ENCODE peak calls at places on chromosomes 16 and 17, in nine cellular contexts. One of them, this sample, is unnamed.

GRCh38 chr17:1905190-1905919 is 75.5 kb downstream of the RPA1 start:
- DNase-seq in hepatocyte: no peak
- DNase-seq in HCT116: no peak
- DNase-seq in thoracic aorta: no peak
- DNase-seq in left ventricle myocardium inferior: no peak
- DNase-seq in neural progenitor cell: peak; percentile 73
- DNase-seq in dorsolateral prefrontal cortex: peak; percentile 33
- DNase-seq in spleen: no peak
- DNase-seq in suprapubic skin: no peak
- DNase-seq in this sample: no peak

GRCh38 chr17:8711291-8711690 is 33.3 kb downstream of the CCDC42 start:
- DNase-seq in left ventricle myocardium inferior: no peak
- DNase-seq in hepatocyte: no peak
- DNase-seq in spleen: no peak
- DNase-seq in thoracic aorta: no peak
- DNase-seq in HCT116: no peak
- DNase-seq in dorsolateral prefrontal cortex: no peak
- DNase-seq in neural progenitor cell: peak; percentile 51
- DNase-seq in suprapubic skin: peak; percentile 28
- DNase-seq in this sample: no peak

GRCh38 chr16:1481906-1482835 is 6.6 kb downstream of the PTX4 start:
- DNase-seq in hepatocyte: no peak
- DNase-seq in thoracic aorta: no peak
- DNase-seq in dorsolateral prefrontal cortex: no peak
- DNase-seq in left ventricle myocardium inferior: no peak
- DNase-seq in spleen: peak; percentile 65
- DNase-seq in suprapubic skin: no peak
- DNase-seq in neural progenitor cell: no peak
- DNase-seq in HCT116: no peak
- DNase-seq in this sample: no peak

GRCh38 chr16:79367822-79368221 is 232.7 kb downstream of the MAF start:
- DNase-seq in HCT116: no peak
- DNase-seq in spleen: no peak
- DNase-seq in hepatocyte: no peak
- DNase-seq in suprapubic skin: no peak
- DNase-seq in dorsolateral prefrontal cortex: no peak
- DNase-seq in thoracic aorta: no peak
- DNase-seq in left ventricle myocardium inferior: no peak
- DNase-seq in neural progenitor cell: no peak
- DNase-seq in this sample: no peak

GRCh38 chr17:37694734-37695133 is 50.1 kb downstream of the HNF1B start:
- DNase-seq in HCT116: no peak
- DNase-seq in thoracic aorta: no peak
- DNase-seq in neural progenitor cell: no peak
- DNase-seq in dorsolateral prefrontal cortex: no peak
- DNase-seq in spleen: no peak
- DNase-seq in left ventricle myocardium inferior: no peak
- DNase-seq in suprapubic skin: no peak
- DNase-seq in hepatocyte: no peak
- DNase-seq in this sample: no peak

GRCh38 chr17:30454635-30455034 is 22.6 kb upstream of the GOSR1 start:
- DNase-seq in spleen: no peak
- DNase-seq in neural progenitor cell: no peak
- DNase-seq in left ventricle myocardium inferior: no peak
- DNase-seq in dorsolateral prefrontal cortex: no peak
- DNase-seq in thoracic aorta: no peak
- DNase-seq in HCT116: no peak
- DNase-seq in hepatocyte: no peak
- DNase-seq in suprapubic skin: no peak
- DNase-seq in this sample: no peak

GRCh38 chr16:85183564-85183963 is 71.3 kb upstream of the CIBAR2 start:
- DNase-seq in spleen: no peak
- DNase-seq in neural progenitor cell: no peak
- DNase-seq in hepatocyte: no peak
- DNase-seq in left ventricle myocardium inferior: no peak
- DNase-seq in HCT116: no peak
- DNase-seq in suprapubic skin: no peak
- DNase-seq in dorsolateral prefrontal cortex: no peak
- DNase-seq in thoracic aorta: no peak
- DNase-seq in this sample: no peak

GRCh38 chr16:84896847-84897246 is 77.1 kb downstream of the CRISPLD2 start:
- DNase-seq in suprapubic skin: no peak
- DNase-seq in HCT116: no peak
- DNase-seq in thoracic aorta: no peak
- DNase-seq in hepatocyte: no peak
- DNase-seq in dorsolateral prefrontal cortex: no peak
- DNase-seq in spleen: no peak
- DNase-seq in neural progenitor cell: no peak
- DNase-seq in left ventricle myocardium inferior: no peak
- DNase-seq in this sample: no peak

GRCh38 chr16:75621170-75621477 is 2.0 kb downstream of the ADAT1 start:
- DNase-seq in spleen: no peak
- DNase-seq in dorsolateral prefrontal cortex: no peak
- DNase-seq in left ventricle myocardium inferior: no peak
- DNase-seq in hepatocyte: peak; percentile 58
- DNase-seq in HCT116: no peak
- DNase-seq in thoracic aorta: no peak
- DNase-seq in neural progenitor cell: peak; percentile 52
- DNase-seq in suprapubic skin: no peak
- DNase-seq in this sample: no peak

GRCh38 chr16:56780646-56781045 is 50.7 kb downstream of the NUP93 start:
- DNase-seq in spleen: no peak
- DNase-seq in hepatocyte: no peak
- DNase-seq in suprapubic skin: no peak
- DNase-seq in HCT116: no peak
- DNase-seq in dorsolateral prefrontal cortex: no peak
- DNase-seq in neural progenitor cell: no peak
- DNase-seq in thoracic aorta: no peak
- DNase-seq in left ventricle myocardium inferior: no peak
- DNase-seq in this sample: no peak

GRCh38 chr16:66220766-66221165 is 145.7 kb upstream of the CDH5 start:
- DNase-seq in left ventricle myocardium inferior: no peak
- DNase-seq in neural progenitor cell: no peak
- DNase-seq in dorsolateral prefrontal cortex: no peak
- DNase-seq in HCT116: no peak
- DNase-seq in suprapubic skin: peak; percentile 61
- DNase-seq in hepatocyte: no peak
- DNase-seq in thoracic aorta: no peak
- DNase-seq in spleen: no peak
- DNase-seq in this sample: no peak

GRCh38 chr17:7208027-7208571 is 11.5 kb downstream of the DLG4 start:
- DNase-seq in thoracic aorta: no peak
- DNase-seq in spleen: no peak
- DNase-seq in suprapubic skin: no peak
- DNase-seq in left ventricle myocardium inferior: peak; percentile 14
- DNase-seq in dorsolateral prefrontal cortex: no peak
- DNase-seq in neural progenitor cell: peak; percentile 73
- DNase-seq in hepatocyte: no peak
- DNase-seq in HCT116: no peak
- DNase-seq in this sample: no peak

GRCh38 chr17:79619196-79619595 is 8.3 kb upstream of the RBFOX3 start:
- DNase-seq in dorsolateral prefrontal cortex: peak; percentile 2
- DNase-seq in spleen: peak; percentile 21
- DNase-seq in thoracic aorta: no peak
- DNase-seq in hepatocyte: no peak
- DNase-seq in HCT116: no peak
- DNase-seq in neural progenitor cell: no peak
- DNase-seq in left ventricle myocardium inferior: peak; percentile 7
- DNase-seq in suprapubic skin: no peak
- DNase-seq in this sample: no peak

GRCh38 chr16:78513838-78514237 is 414.4 kb downstream of the WWOX start:
- DNase-seq in hepatocyte: no peak
- DNase-seq in neural progenitor cell: no peak
- DNase-seq in spleen: no peak
- DNase-seq in HCT116: no peak
- DNase-seq in thoracic aorta: no peak
- DNase-seq in suprapubic skin: no peak
- DNase-seq in left ventricle myocardium inferior: no peak
- DNase-seq in dorsolateral prefrontal cortex: no peak
- DNase-seq in this sample: no peak

GRCh38 chr17:17506181-17506741 is 10.1 kb upstream of the RASD1 start:
- DNase-seq in hepatocyte: no peak
- DNase-seq in neural progenitor cell: no peak
- DNase-seq in HCT116: no peak
- DNase-seq in left ventricle myocardium inferior: peak; percentile 24
- DNase-seq in thoracic aorta: no peak
- DNase-seq in dorsolateral prefrontal cortex: no peak
- DNase-seq in spleen: no peak
- DNase-seq in suprapubic skin: no peak
- DNase-seq in this sample: no peak

GRCh38 chr17:55769625-55770000 is 18.8 kb downstream of the PCTP start:
- DNase-seq in suprapubic skin: no peak
- DNase-seq in hepatocyte: peak; percentile 21
- DNase-seq in HCT116: no peak
- DNase-seq in thoracic aorta: no peak
- DNase-seq in neural progenitor cell: no peak
- DNase-seq in spleen: no peak
- DNase-seq in dorsolateral prefrontal cortex: no peak
- DNase-seq in left ventricle myocardium inferior: no peak
- DNase-seq in this sample: peak; percentile 41

GRCh38 chr17:41519501-41520224 is 973 bp upstream of the KRT15 start:
- DNase-seq in thoracic aorta: no peak
- DNase-seq in HCT116: no peak
- DNase-seq in neural progenitor cell: no peak
- DNase-seq in spleen: no peak
- DNase-seq in dorsolateral prefrontal cortex: no peak
- DNase-seq in left ventricle myocardium inferior: no peak
- DNase-seq in suprapubic skin: no peak
- DNase-seq in hepatocyte: no peak
- DNase-seq in this sample: no peak

GRCh38 chr17:27526603-27527002 is 70.4 kb downstream of the KSR1 start:
- DNase-seq in thoracic aorta: no peak
- DNase-seq in suprapubic skin: no peak
- DNase-seq in dorsolateral prefrontal cortex: no peak
- DNase-seq in spleen: peak; percentile 86
- DNase-seq in hepatocyte: peak; percentile 67
- DNase-seq in neural progenitor cell: peak; percentile 44
- DNase-seq in left ventricle myocardium inferior: peak; percentile 41
- DNase-seq in HCT116: no peak
- DNase-seq in this sample: no peak

DNA sequence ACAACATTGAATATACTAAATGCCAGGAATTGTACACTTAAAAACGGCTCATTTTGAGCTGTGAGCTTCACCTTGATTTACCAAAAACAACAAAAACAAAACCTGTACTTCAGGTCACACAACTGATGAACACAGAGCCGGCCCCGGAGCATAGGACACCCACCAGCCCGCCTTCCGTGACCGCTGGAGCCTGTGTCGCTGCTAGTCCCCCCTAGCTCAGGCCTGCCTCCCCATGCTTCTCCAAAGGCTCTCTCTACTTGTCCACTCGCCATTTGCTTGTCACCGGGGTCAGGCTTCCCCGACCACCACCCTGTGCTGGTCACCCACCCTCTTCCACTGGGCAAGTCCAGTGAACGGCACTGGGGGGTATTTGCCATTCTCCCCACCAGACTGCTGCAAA is 113.8 kb upstream of the TNRC6C start:
- DNase-seq in thoracic aorta: no peak
- DNase-seq in spleen: peak; percentile 70
- DNase-seq in left ventricle myocardium inferior: peak; percentile 6
- DNase-seq in dorsolateral prefrontal cortex: no peak
- DNase-seq in suprapubic skin: no peak
- DNase-seq in hepatocyte: no peak
- DNase-seq in HCT116: no peak
- DNase-seq in neural progenitor cell: no peak
- DNase-seq in this sample: no peak
- H3K27ac ChIP-seq in thoracic aorta: no peak overlapping the region
- H3K27ac ChIP-seq in spleen: no peak overlapping the region
- H3K27ac ChIP-seq in left ventricle myocardium inferior: no peak overlapping the region
- H3K27ac ChIP-seq in dorsolateral prefrontal cortex: no peak overlapping the region
- H3K27ac ChIP-seq in suprapubic skin: no peak overlapping the region
- H3K27ac ChIP-seq in hepatocyte: no peak overlapping the region
- H3K27ac ChIP-seq in HCT116: no peak overlapping the region
- H3K27ac ChIP-seq in neural progenitor cell: no peak overlapping the region
- H3K27ac ChIP-seq in this sample: no peak overlapping the region

GRCh38 chr16:81401035-81401950 is 43.3 kb upstream of the CMIP start:
- DNase-seq in hepatocyte: no peak
- DNase-seq in dorsolateral prefrontal cortex: no peak
- DNase-seq in thoracic aorta: no peak
- DNase-seq in suprapubic skin: peak; percentile 79
- DNase-seq in left ventricle myocardium inferior: no peak
- DNase-seq in HCT116: peak; percentile 66
- DNase-seq in spleen: no peak
- DNase-seq in neural progenitor cell: no peak
- DNase-seq in this sample: peak; percentile 3
- H3K4me3 ChIP-seq in hepatocyte: no peak overlapping the region
- H3K4me3 ChIP-seq in dorsolateral prefrontal cortex: no peak overlapping the region
- H3K4me3 ChIP-seq in thoracic aorta: no peak overlapping the region
- H3K4me3 ChIP-seq in suprapubic skin: no peak overlapping the region
- H3K4me3 ChIP-seq in left ventricle myocardium inferior: no peak overlapping the region
- H3K4me3 ChIP-seq in HCT116: peak overlapping the region; percentile 50
- H3K4me3 ChIP-seq in spleen: no peak overlapping the region
- H3K4me3 ChIP-seq in neural progenitor cell: no peak overlapping the region
- H3K4me3 ChIP-seq in this sample: no peak overlapping the region

GRCh38 chr17:40486513-40487370 is 14.7 kb downstream of the TNS4 start:
- DNase-seq in HCT116: peak; percentile 37
- DNase-seq in spleen: no peak
- DNase-seq in hepatocyte: no peak
- DNase-seq in dorsolateral prefrontal cortex: no peak
- DNase-seq in thoracic aorta: no peak
- DNase-seq in neural progenitor cell: no peak
- DNase-seq in left ventricle myocardium inferior: no peak
- DNase-seq in suprapubic skin: no peak
- DNase-seq in this sample: peak; percentile 63
- H3K27ac ChIP-seq in HCT116: peak overlapping the region; percentile 49
- H3K27ac ChIP-seq in spleen: no peak overlapping the region
- H3K27ac ChIP-seq in hepatocyte: peak overlapping the region; percentile 73
- H3K27ac ChIP-seq in dorsolateral prefrontal cortex: no peak overlapping the region
- H3K27ac ChIP-seq in thoracic aorta: no peak overlapping the region
- H3K27ac ChIP-seq in neural progenitor cell: no peak overlapping the region
- H3K27ac ChIP-seq in left ventricle myocardium inferior: peak overlapping the region; percentile 30
- H3K27ac ChIP-seq in suprapubic skin: peak overlapping the region; percentile 91
- H3K27ac ChIP-seq in this sample: peak overlapping the region; percentile 100

GRCh38 chr16:86578056-86578455 is 293 bp upstream of the FOXL1 start:
- DNase-seq in neural progenitor cell: no peak
- DNase-seq in suprapubic skin: no peak
- DNase-seq in spleen: no peak
- DNase-seq in HCT116: no peak
- DNase-seq in left ventricle myocardium inferior: no peak
- DNase-seq in dorsolateral prefrontal cortex: no peak
- DNase-seq in thoracic aorta: no peak
- DNase-seq in hepatocyte: peak; percentile 48
- DNase-seq in this sample: peak; percentile 97

GRCh38 chr16:86580063-86580797 is 1.9 kb downstream of the FOXL1 start:
- DNase-seq in suprapubic skin: no peak
- DNase-seq in thoracic aorta: no peak
- DNase-seq in neural progenitor cell: no peak
- DNase-seq in hepatocyte: no peak
- DNase-seq in spleen: no peak
- DNase-seq in dorsolateral prefrontal cortex: no peak
- DNase-seq in left ventricle myocardium inferior: no peak
- DNase-seq in HCT116: no peak
- DNase-seq in this sample: no peak

GRCh38 chr16:86579268-86580062 is 1.1 kb downstream of the FOXL1 start:
- DNase-seq in HCT116: no peak
- DNase-seq in left ventricle myocardium inferior: no peak
- DNase-seq in neural progenitor cell: peak; percentile 53
- DNase-seq in thoracic aorta: no peak
- DNase-seq in hepatocyte: no peak
- DNase-seq in suprapubic skin: no peak
- DNase-seq in spleen: no peak
- DNase-seq in dorsolateral prefrontal cortex: no peak
- DNase-seq in this sample: no peak

GRCh38 chr16:86577314-86577971 is 906 bp upstream of the FOXL1 start:
- DNase-seq in spleen: no peak
- DNase-seq in left ventricle myocardium inferior: no peak
- DNase-seq in neural progenitor cell: no peak
- DNase-seq in HCT116: no peak
- DNase-seq in hepatocyte: peak; percentile 31
- DNase-seq in thoracic aorta: no peak
- DNase-seq in dorsolateral prefrontal cortex: no peak
- DNase-seq in suprapubic skin: no peak
- DNase-seq in this sample: peak; percentile 93

GRCh38 chr16:86578499-86579267 is at the start of gene FOXL1:
- DNase-seq in suprapubic skin: no peak
- DNase-seq in dorsolateral prefrontal cortex: no peak
- DNase-seq in hepatocyte: peak; percentile 51
- DNase-seq in left ventricle myocardium inferior: peak; percentile 57
- DNase-seq in neural progenitor cell: peak; percentile 58
- DNase-seq in HCT116: no peak
- DNase-seq in thoracic aorta: no peak
- DNase-seq in spleen: no peak
- DNase-seq in this sample: peak; percentile 56
- H3K4me3 ChIP-seq in suprapubic skin: peak within 1 kb of the TSS; percentile 24
- H3K4me3 ChIP-seq in dorsolateral prefrontal cortex: no peak within 1 kb of the TSS
- H3K4me3 ChIP-seq in hepatocyte: peak within 1 kb of the TSS; percentile 8
- H3K4me3 ChIP-seq in left ventricle myocardium inferior: peak within 1 kb of the TSS; percentile 66
- H3K4me3 ChIP-seq in neural progenitor cell: peak within 1 kb of the TSS; percentile 54
- H3K4me3 ChIP-seq in HCT116: peak within 1 kb of the TSS; percentile 62
- H3K4me3 ChIP-seq in thoracic aorta: peak within 1 kb of the TSS; percentile 76
- H3K4me3 ChIP-seq in spleen: no peak within 1 kb of the TSS
- H3K4me3 ChIP-seq in this sample: peak within 1 kb of the TSS; percentile 86

This sample was measured in AG04450.